ENCODE peak calls at places on chromosomes 6 and 20, in five cellular contexts. X is BE2C, P is GM23248, G is ovary, D is sigmoid colon. R is an unnamed sample. For H3K27me3 and H3K4me1, the result is how much of the 10 kb centered on the place peaks cover.

GRCh38 chr6:144585217-144585814 is 300.2 kb downstream of the UTRN start:
- DNase-seq in X (peak), P (peak), G (no peak), D (no peak), R (no peak)

GRCh38 chr20:63624486-63624885 is 2.4 kb downstream of the GMEB2 start:
- DNase-seq in X (no peak), P (peak), G (no peak), D (no peak), R (no peak)

GRCh38 chr20:40331699-40332098 is 357.3 kb downstream of the MAFB start:
- DNase-seq in D (no peak), G (no peak), X (no peak), P (no peak), R (no peak)

GRCh38 chr6:40380271-40380670 is 206.9 kb downstream of the LRFN2 start:
- DNase-seq in X (no peak), P (no peak), G (no peak), D (no peak), R (no peak)

GRCh38 chr6:5073992-5074391 is 11.1 kb upstream of the PPP1R3G start:
- DNase-seq in X (no peak), P (no peak), G (no peak), D (no peak), R (no peak)

GRCh38 chr6:56025785-56026184 is 150.4 kb upstream of the BMP5 start:
- DNase-seq in G (no peak), X (no peak), P (no peak), D (no peak), R (no peak)

GRCh38 chr6:33205172-33206026 is 944 bp downstream of the HSD17B8 start:
- DNase-seq in X (no peak), G (no peak), P (peak), D (peak), R (no peak)

GRCh38 chr6:20652691-20653479 is 118.6 kb downstream of the CDKAL1 start:
- DNase-seq in D (no peak), G (no peak), X (no peak), P (peak), R (no peak)

GRCh38 chr6:82877213-82878195 is 188.1 kb downstream of the UBE3D start:
- DNase-seq in D (no peak), P (no peak), G (no peak), X (peak), R (no peak)

GRCh38 chr6:148118303-148118702 is 224.3 kb upstream of the SASH1 start:
- DNase-seq in D (no peak), G (no peak), X (no peak), P (no peak), R (no peak)

GRCh38 chr20:25293910-25294458 is 46.1 kb downstream of the PYGB start:
- DNase-seq in P (no peak), X (no peak), D (no peak), G (no peak), R (no peak)

GRCh38 chr20:53774487-53775203 is 181.0 kb upstream of the ZNF217 start:
- DNase-seq in G (no peak), X (no peak), D (no peak), P (peak), R (no peak)

GRCh38 chr6:111481836-111482235 is 1.2 kb downstream of the REV3L start:
- DNase-seq in D (no peak), X (no peak), P (no peak), G (no peak), R (no peak)

GRCh38 chr20:5513975-5514516 is 197.3 kb upstream of the PROKR2 start:
- DNase-seq in P (peak), D (no peak), G (no peak), X (no peak), R (no peak)

GRCh38 chr6:147974376-147974775 is 368.3 kb upstream of the SASH1 start:
- DNase-seq in G (no peak), P (no peak), X (no peak), D (no peak), R (no peak)

GRCh38 chr6:129890164-129890563 is 29.0 kb upstream of the TMEM244 start:
- DNase-seq in G (no peak), X (no peak), P (peak), D (no peak), R (no peak)

GRCh38 chr6:106085687-106085983 is 501 bp upstream of the PRDM1 start:
- DNase-seq in P (peak), G (no peak), D (no peak), X (no peak), R (no peak)

GRCh38 chr6:2999005-2999620 is 581 bp upstream of the NQO2 start:
- DNase-seq in P (peak), G (no peak), X (no peak), D (no peak), R (peak)

GRCh38 chr6:11653028-11653583 is 115.6 kb downstream of the TMEM170B start:
- DNase-seq in G (peak), P (peak), X (peak), D (no peak), R (peak)

GRCh38 chr6:133241901-133242760 is 974 bp downstream of the EYA4 start:
- DNase-seq in G (no peak), P (peak), D (peak), X (peak), R (no peak)

GRCh38 chr20:45345104-45345936 is 2.9 kb downstream of the SDC4 start:
- DNase-seq in P (no peak), D (no peak), G (no peak), X (no peak), R (no peak)

GRCh38 chr20:57264908-57265648 is 1.4 kb downstream of the BMP7 start:
- DNase-seq in D (no peak), G (no peak), X (no peak), P (no peak), R (no peak)
- H3K27me3 ChIP-seq in D (half or more), G (under half), X (half or more), P (half or more), R (half or more)

GRCh38 chr20:663315-664090 is 10.5 kb upstream of the SRXN1 start:
- DNase-seq in G (no peak), D (no peak), P (peak), X (no peak), R (peak)

GRCh38 chr20:658731-659291 is 5.8 kb upstream of the SRXN1 start:
- DNase-seq in G (no peak), P (peak), X (no peak), D (no peak), R (no peak)

GRCh38 chr20:664151-664550 is 11.2 kb upstream of the SRXN1 start:
- DNase-seq in D (no peak), X (no peak), G (no peak), P (no peak), R (no peak)

GRCh38 chr20:662289-663192 is 9.5 kb upstream of the SRXN1 start:
- DNase-seq in P (no peak), D (no peak), X (no peak), G (no peak), R (no peak)

GRCh38 chr20:661474-662288 is 8.7 kb upstream of the SRXN1 start:
- DNase-seq in X (no peak), G (no peak), D (no peak), P (peak), R (no peak)
- H3K4me1 ChIP-seq in X (under half), G (under half), D (under half), P (under half), R (under half)

DNA sequence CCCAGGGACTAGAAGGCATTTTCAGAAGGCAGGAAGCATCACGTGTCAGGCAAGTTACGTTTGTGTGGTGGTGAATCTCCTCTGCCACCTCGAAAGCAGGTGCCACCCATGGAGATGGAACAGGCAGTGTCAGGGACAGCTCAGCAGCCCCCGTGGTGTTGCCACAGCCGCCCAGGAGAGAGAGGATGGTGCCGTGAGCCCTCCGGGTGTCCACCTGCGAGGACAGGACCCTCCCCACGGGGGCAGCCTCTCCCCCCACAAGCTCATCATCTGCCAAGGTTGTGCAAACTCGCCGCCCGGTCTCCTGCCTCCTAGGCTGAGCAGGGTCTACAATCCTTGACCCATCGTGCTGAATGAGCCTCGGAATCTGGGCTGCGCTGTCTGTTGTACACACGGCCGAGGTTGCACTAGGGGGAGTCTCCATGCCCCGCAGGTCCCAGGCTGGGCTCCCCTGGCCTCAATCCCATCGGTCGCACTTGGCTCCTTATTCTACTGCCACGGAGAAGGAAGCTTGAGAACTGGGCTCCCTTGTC is 40.1 kb downstream of the DACT2 start:
- DNase-seq in G (no peak), X (no peak), D (no peak), P (no peak), R (no peak)
- H3K27me3 ChIP-seq in G (under half), X (under half), D (under half), P (under half), R (under half)

GRCh38 chr6:15372932-15373331 is 127.1 kb downstream of the JARID2 start:
- DNase-seq in P (no peak), X (no peak), G (no peak), D (no peak), R (no peak)
- H3K4me1 ChIP-seq in P (under half), X (under half), G (under half), D (under half), R (under half)